ENCODE peak calls at places on chromosomes 2 and 18, in four cellular contexts. C is HCT116; L is BJ; O is CD8-positive, alpha-beta T cell. P is an unnamed sample.

GRCh38 chr2:38552259-38552658 is 50.5 kb downstream of the HNRNPLL start:
- DNase-seq in C (no peak), L (no peak), O (no peak), P (no peak)

GRCh38 chr18:46213295-46213694 is 109.1 kb downstream of the HAUS1 start:
- DNase-seq in C (peak), L (no peak), O (no peak), P (no peak)

GRCh38 chr18:56286775-56287174 is 351.6 kb downstream of the TXNL1 start:
- DNase-seq in C (no peak), L (no peak), O (no peak), P (no peak)

GRCh38 chr2:9740382-9741040 is 102.8 kb upstream of the TAF1B start:
- DNase-seq in C (no peak), L (no peak), O (no peak), P (no peak)

GRCh38 chr2:127347734-127348392 is 39.9 kb downstream of the MAP3K2 start:
- DNase-seq in C (no peak), L (no peak), O (no peak), P (no peak)

GRCh38 chr2:25316101-25316500 is 25.6 kb downstream of the DNMT3A start:
- DNase-seq in C (no peak), L (no peak), O (no peak), P (no peak)

GRCh38 chr2:68206779-68207178 is 45.6 kb downstream of the PPP3R1 start:
- DNase-seq in C (no peak), L (no peak), O (no peak), P (no peak)

GRCh38 chr18:78703297-78703696 is 276.3 kb upstream of the SALL3 start:
- DNase-seq in C (no peak), L (no peak), O (no peak), P (no peak)

GRCh38 chr2:96116424-96116878 is at the start of gene ADRA2B:
- DNase-seq in C (peak), L (no peak), O (peak), P (peak)

GRCh38 chr2:221649045-221649444 is 76.9 kb upstream of the EPHA4 start:
- DNase-seq in C (no peak), L (no peak), O (no peak), P (peak)

GRCh38 chr18:62073461-62073860 is 113.4 kb downstream of the PIGN start:
- DNase-seq in C (no peak), L (no peak), O (no peak), P (no peak)

GRCh38 chr2:195535911-195536522 is 121.0 kb upstream of the SLC39A10 start:
- DNase-seq in C (no peak), L (no peak), O (peak), P (no peak)

GRCh38 chr2:56981554-56981953 is 797.8 kb downstream of the CCDC85A start:
- DNase-seq in C (no peak), L (peak), O (no peak), P (no peak)

GRCh38 chr18:3265564-3266033 is 3.7 kb downstream of the MYL12B start:
- DNase-seq in C (no peak), L (no peak), O (no peak), P (no peak)

GRCh38 chr18:77520767-77521166 is 271.1 kb downstream of the GALR1 start:
- DNase-seq in C (no peak), L (no peak), O (no peak), P (no peak)

GRCh38 chr18:41052625-41053024 is 902.4 kb upstream of the PIK3C3 start:
- DNase-seq in C (no peak), L (no peak), O (no peak), P (no peak)

GRCh38 chr2:23482188-23482587 is 97.2 kb downstream of the KLHL29 start:
- DNase-seq in C (no peak), L (no peak), O (no peak), P (no peak)

GRCh38 chr18:43571078-43571689 is 293.9 kb upstream of the SYT4 start:
- DNase-seq in C (no peak), L (peak), O (no peak), P (no peak)

GRCh38 chr2:208037564-208038487 is 12.5 kb upstream of the PLEKHM3 start:
- DNase-seq in C (no peak), L (no peak), O (no peak), P (no peak)

GRCh38 chr2:208031608-208032019 is 6.3 kb upstream of the PLEKHM3 start:
- DNase-seq in C (no peak), L (no peak), O (no peak), P (no peak)

GRCh38 chr2:208033701-208034502 is 8.6 kb upstream of the PLEKHM3 start:
- DNase-seq in C (peak), L (no peak), O (peak), P (no peak)

GRCh38 chr2:208036357-208036756 is 11.0 kb upstream of the PLEKHM3 start:
- DNase-seq in C (no peak), L (no peak), O (no peak), P (no peak)

GRCh38 chr2:208034503-208035140 is 9.3 kb upstream of the PLEKHM3 start:
- DNase-seq in C (no peak), L (no peak), O (no peak), P (no peak)
- TF ChIP-seq CTCF in C (no peak), L (no peak), O (no peak), P (no peak)

GRCh38 chr2:113978524-113979171 is 88.8 kb downstream of the ACTR3 start:
- DNase-seq in C (no peak), L (no peak), O (no peak), P (no peak)

GRCh38 chr2:113977060-113977659 is 87.3 kb downstream of the ACTR3 start:
- DNase-seq in C (no peak), L (no peak), O (no peak), P (no peak)

GRCh38 chr2:113979172-113980128 is 89.6 kb downstream of the ACTR3 start:
- DNase-seq in C (no peak), L (no peak), O (peak), P (no peak)

GRCh38 chr2:113976277-113976928 is 86.5 kb downstream of the ACTR3 start:
- DNase-seq in C (no peak), L (no peak), O (no peak), P (no peak)

GRCh38 chr2:113977660-113978523 is 88.0 kb downstream of the ACTR3 start:
- DNase-seq in C (peak), L (no peak), O (no peak), P (no peak)
- TF ChIP-seq CTCF in C (peak), L (no peak), O (no peak), P (peak)

GRCh38 chr18:48951448-48952286 is 902 bp upstream of the SMAD7 start:
- DNase-seq in C (no peak), L (no peak), O (peak), P (peak)
- TF ChIP-seq CTCF in C (no peak), L (no peak), O (no peak), P (peak)

DNA sequence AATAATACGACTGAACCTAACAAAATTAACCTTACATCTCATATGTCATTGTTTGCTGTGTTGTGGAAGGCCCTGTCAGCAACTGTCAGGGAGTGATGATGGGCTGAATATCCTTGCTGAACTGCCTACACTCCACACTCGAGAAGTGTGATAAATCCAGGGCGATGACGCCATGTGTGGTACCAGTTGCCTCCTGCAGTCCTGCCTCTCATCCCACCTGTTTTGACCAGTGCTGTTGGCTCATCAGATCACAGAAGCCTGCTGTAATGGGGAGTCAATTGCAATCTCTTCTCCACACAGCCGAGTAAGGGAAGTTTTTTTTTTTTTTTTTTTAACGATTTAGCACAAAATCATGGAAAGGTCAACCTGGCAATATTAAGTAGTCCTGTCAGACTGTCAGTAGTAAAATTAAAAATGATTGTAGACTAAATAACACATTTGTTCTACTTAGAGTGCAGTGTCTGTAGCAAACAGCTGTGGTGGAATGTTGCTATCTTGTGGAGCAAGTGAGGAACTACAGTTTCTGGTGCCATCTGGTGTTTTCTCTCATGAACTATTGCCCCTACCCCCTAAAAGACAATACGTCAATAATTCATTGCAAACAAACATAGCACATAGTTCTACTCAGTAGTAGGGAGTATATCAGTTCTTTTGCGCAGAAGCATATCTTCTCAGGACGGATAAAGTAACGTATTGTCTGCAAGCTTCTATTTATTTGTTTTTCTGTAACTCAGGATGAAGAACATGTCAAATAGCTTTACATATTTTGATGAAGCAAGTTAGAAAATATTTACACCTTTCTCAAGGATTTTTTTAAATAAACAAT is 347.6 kb downstream of the CTNNA2 start:
- DNase-seq in C (no peak), L (peak), O (no peak), P (no peak)
- TF ChIP-seq CTCF in C (no peak), L (peak), O (no peak), P (peak)

GRCh38 chr2:174572556-174572955 is 25.0 kb downstream of the WIPF1 start:
- DNase-seq in C (no peak), L (no peak), O (no peak), P (no peak)

GRCh38 chr2:174574657-174575056 is 22.9 kb downstream of the WIPF1 start:
- DNase-seq in C (no peak), L (no peak), O (no peak), P (no peak)

GRCh38 chr2:174571669-174572323 is 25.8 kb downstream of the WIPF1 start:
- DNase-seq in C (no peak), L (no peak), O (no peak), P (no peak)

GRCh38 chr2:174575124-174575776 is 22.4 kb downstream of the WIPF1 start:
- DNase-seq in C (no peak), L (no peak), O (no peak), P (no peak)

DNA sequence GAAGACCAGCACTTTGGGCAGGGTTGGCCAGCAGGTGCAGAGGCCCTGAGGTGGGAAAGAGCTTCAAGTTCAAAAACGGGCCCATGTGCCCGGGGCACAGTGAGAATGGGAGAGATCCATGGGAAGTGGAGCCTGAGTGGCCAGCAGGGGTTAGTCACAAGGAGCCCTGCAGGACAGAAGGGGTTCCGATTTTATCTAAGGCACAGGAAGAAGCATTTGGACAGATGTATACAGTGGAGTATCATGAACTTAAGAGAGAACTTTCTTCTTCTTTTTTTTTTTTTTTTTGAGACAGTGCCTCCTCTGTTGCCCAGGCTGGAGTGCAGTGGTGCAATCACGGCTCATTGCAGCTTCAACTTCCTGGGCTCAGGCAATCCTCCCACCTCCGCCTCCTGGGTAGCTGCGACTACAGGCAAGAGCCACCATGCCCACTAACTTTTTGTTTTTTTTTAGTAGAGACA is 24.0 kb downstream of the WIPF1 start:
- DNase-seq in C (no peak), L (no peak), O (no peak), P (no peak)
- TF ChIP-seq CTCF in C (no peak), L (no peak), O (no peak), P (no peak)

DNA sequence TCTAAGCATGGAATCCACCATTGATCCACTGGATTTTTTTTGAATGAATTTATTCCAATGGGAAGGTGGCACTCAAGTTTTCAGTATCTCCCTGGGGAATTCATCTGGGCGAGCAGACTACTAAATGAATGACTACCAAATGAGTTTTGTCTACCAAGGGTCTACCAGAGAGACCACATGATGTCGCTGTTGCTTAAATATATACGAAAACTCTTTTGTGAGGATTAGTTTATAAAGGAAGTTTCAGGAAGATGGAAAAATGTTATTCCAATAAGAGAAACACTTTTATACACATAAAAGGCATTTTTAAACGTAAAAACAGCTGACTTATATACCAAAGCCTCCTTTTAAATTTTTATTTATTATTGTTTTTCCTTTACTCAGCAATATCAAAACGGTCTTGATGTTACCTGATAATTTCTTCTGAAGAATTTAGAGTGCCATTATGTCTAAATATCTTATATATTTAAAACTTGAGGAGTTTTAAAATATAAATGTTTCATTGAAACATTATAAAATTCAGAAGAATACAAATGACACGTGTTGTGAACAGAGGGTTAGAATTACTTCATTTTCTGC is 139.7 kb downstream of the HRH4 start:
- DNase-seq in C (peak), L (peak), O (no peak), P (no peak)
- TF ChIP-seq CTCF in C (peak), L (peak), O (peak), P (peak)

GRCh38 chr2:182611009-182611408 is 105.0 kb upstream of the DNAJC10 start:
- DNase-seq in C (no peak), L (no peak), O (no peak), P (no peak)
- TF ChIP-seq CTCF in C (no peak), L (no peak), O (no peak), P (no peak)